ENCODE peak calls at places on chromosomes 1 and 21, in four cellular contexts. B is mesendoderm, H is IMR-90, P is H1. V is an unnamed sample.

GRCh38 chr1:4379451-4380175 is 274.8 kb upstream of the AJAP1 start:
- DNase-seq in B (no peak), H (no peak), P (no peak), V (no peak)

GRCh38 chr21:38171723-38172344 is 85.0 kb upstream of the KCNJ15 start:
- DNase-seq in H (peak; percentile 45), P (peak; percentile 63), B (peak; percentile 97), V (peak; percentile 81)

GRCh38 chr1:10788592-10789006 is 7.8 kb downstream of the CASZ1 start:
- DNase-seq in H (no peak), B (peak; percentile 51), P (no peak), V (peak; percentile 65)

GRCh38 chr21:40671721-40672120 is 175.2 kb downstream of the DSCAM start:
- DNase-seq in B (no peak), H (no peak), P (no peak), V (no peak)

GRCh38 chr1:55443175-55443933 is 228.2 kb upstream of the USP24 start:
- DNase-seq in B (no peak), P (no peak), H (peak; percentile 100), V (no peak)

GRCh38 chr1:21594935-21595897 is 73.9 kb downstream of the RAP1GAP start:
- DNase-seq in P (no peak), B (peak; percentile 72), H (peak; percentile 36), V (peak; percentile 78)

GRCh38 chr1:39381839-39382238 is 109.6 kb upstream of the BMP8A start:
- DNase-seq in B (no peak), H (peak; percentile 67), P (no peak), V (no peak)

GRCh38 chr1:53369034-53369750 is 41.3 kb upstream of the LRP8 start:
- DNase-seq in H (no peak), P (no peak), B (no peak), V (peak; percentile 20)

GRCh38 chr1:16967095-16967567 is 13.3 kb downstream of the MFAP2 start:
- DNase-seq in B (no peak), P (no peak), H (peak; percentile 74), V (no peak)

GRCh38 chr1:160400646-160401486 is 502 bp downstream of the VANGL2 start:
- DNase-seq in B (no peak), H (no peak), P (no peak), V (peak; percentile 45)

GRCh38 chr1:240169188-240169587 is 77.5 kb downstream of the FMN2 start:
- DNase-seq in H (peak; percentile 31), B (peak; percentile 33), P (no peak), V (no peak)

GRCh38 chr1:214228976-214229375 is 52.0 kb upstream of the SMYD2 start:
- DNase-seq in B (no peak), P (no peak), H (no peak), V (no peak)

GRCh38 chr1:205936846-205937707 is 6.2 kb downstream of the SLC26A9 start:
- DNase-seq in H (peak; percentile 68), P (no peak), B (peak; percentile 67), V (no peak)

GRCh38 chr1:2526824-2527552 is 592 bp upstream of the PANK4 start:
- DNase-seq in P (no peak), B (peak; percentile 52), H (peak; percentile 59), V (no peak)

GRCh38 chr1:168097921-168098528 is 38.7 kb downstream of the GPR161 start:
- DNase-seq in P (no peak), H (no peak), B (no peak), V (no peak)

GRCh38 chr21:44855572-44855971 is 17.9 kb downstream of the PTTG1IP start:
- DNase-seq in B (no peak), P (no peak), H (no peak), V (no peak)

GRCh38 chr1:207801819-207802218 is 50.0 kb downstream of the CD46 start:
- DNase-seq in P (no peak), H (no peak), B (no peak), V (no peak)

GRCh38 chr1:55196433-55197035 is 18.6 kb downstream of the USP24 start:
- DNase-seq in B (no peak), H (no peak), P (no peak), V (no peak)

GRCh38 chr1:207084701-207085180 is 3.9 kb upstream of the C4BPB start:
- DNase-seq in H (peak; percentile 61), B (peak; percentile 91), P (peak; percentile 27), V (peak; percentile 75)

GRCh38 chr1:246052603-246053002 is 454.5 kb downstream of the SMYD3 start:
- DNase-seq in H (no peak), P (no peak), B (no peak), V (no peak)

GRCh38 chr1:9942399-9942938 is 722 bp downstream of the LZIC start:
- DNase-seq in B (peak; percentile 66), P (no peak), H (peak; percentile 72), V (peak; percentile 29)

GRCh38 chr1:205493241-205494085 is 11.0 kb upstream of the CDK18 start:
- DNase-seq in B (peak; percentile 53), H (peak; percentile 56), P (no peak), V (no peak)

GRCh38 chr1:51236548-51237312 is 657 bp downstream of the RNF11 start:
- DNase-seq in P (no peak), B (peak; percentile 51), H (peak; percentile 39), V (peak; percentile 33)

GRCh38 chr1:50305808-50306207 is 117.4 kb downstream of the DMRTA2 start:
- DNase-seq in H (no peak), P (no peak), B (peak; percentile 71), V (no peak)

GRCh38 chr1:237393632-237394031 is 351.6 kb downstream of the RYR2 start:
- DNase-seq in H (no peak), P (no peak), B (no peak), V (no peak)

GRCh38 chr1:225915538-225915991 is 8.5 kb downstream of the PYCR2 start:
- DNase-seq in H (no peak), B (no peak), P (no peak), V (no peak)

GRCh38 chr1:230550428-230550827 is 91.9 kb upstream of the COG2 start:
- DNase-seq in B (no peak), P (no peak), H (no peak), V (no peak)

GRCh38 chr1:70945266-70945665 is 102.3 kb downstream of the PTGER3 start:
- DNase-seq in P (no peak), B (no peak), H (no peak), V (no peak)

GRCh38 chr1:159924025-159924790 is 1.1 kb downstream of the TAGLN2 start:
- DNase-seq in B (peak; percentile 92), H (peak; percentile 89), P (peak; percentile 58), V (peak; percentile 71)

GRCh38 chr1:54249798-54250497 is 50.0 kb downstream of the MRPL37 start:
- DNase-seq in B (peak; percentile 91), H (peak; percentile 54), P (no peak), V (peak; percentile 57)

GRCh38 chr1:8197493-8198282 is 120.2 kb upstream of the SLC45A1 start:
- DNase-seq in B (peak; percentile 72), H (peak; percentile 97), P (no peak), V (no peak)

GRCh38 chr1:79681382-79681781 is 674.9 kb upstream of the ADGRL4 start:
- DNase-seq in P (no peak), B (no peak), H (no peak), V (no peak)
- H4K5ac ChIP-seq in P (no peak overlapping the region), B (no peak overlapping the region), H (no peak overlapping the region), V (no peak overlapping the region)

GRCh38 chr1:26302733-26303405 is 3.6 kb downstream of the UBXN11 start:
- DNase-seq in B (peak; percentile 82), H (peak; percentile 88), P (no peak), V (no peak)

GRCh38 chr1:26305667-26306289 is 658 bp downstream of the UBXN11 start:
- DNase-seq in H (no peak), P (no peak), B (peak; percentile 51), V (no peak)

GRCh38 chr1:26306290-26307221 is at the start of gene UBXN11:
- DNase-seq in B (peak; percentile 99), P (peak; percentile 78), H (peak; percentile 94), V (peak; percentile 98)

DNA sequence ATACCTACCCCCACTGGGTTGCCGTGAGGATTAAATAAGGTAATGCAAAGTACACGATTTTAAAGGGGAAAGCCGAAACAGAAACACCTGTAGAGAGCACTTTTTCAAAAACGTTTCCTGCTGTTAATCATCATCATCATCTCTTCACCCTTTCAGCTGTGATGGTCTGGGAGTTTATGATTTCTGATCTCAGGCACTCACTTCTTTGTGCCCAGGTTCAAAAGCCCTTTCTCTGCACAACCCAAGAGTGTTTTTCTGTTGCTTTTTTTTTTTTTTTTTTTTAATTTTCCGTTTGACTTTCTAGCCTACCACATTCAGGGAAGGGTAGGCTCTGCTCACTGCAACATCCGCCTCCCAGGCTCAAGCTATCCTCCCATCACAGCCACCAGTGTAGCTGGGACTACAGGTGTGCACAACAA is 936 bp upstream of the UBXN11 start:
- DNase-seq in H (no peak), B (no peak), P (no peak), V (no peak)
- H4K5ac ChIP-seq in H (no peak overlapping the region), B (no peak overlapping the region), P (no peak overlapping the region), V (no peak overlapping the region)

GRCh38 chr1:94118013-94118412 is 2.9 kb downstream of the ABCA4 start:
- DNase-seq in P (no peak), B (no peak), H (no peak), V (no peak)
- H4K5ac ChIP-seq in P (no peak overlapping the region), B (no peak overlapping the region), H (no peak overlapping the region), V (no peak overlapping the region)

GRCh38 chr1:241503444-241503843 is 16.1 kb downstream of the FH start:
- DNase-seq in B (no peak), P (no peak), H (no peak), V (no peak)
- H4K5ac ChIP-seq in B (no peak overlapping the region), P (no peak overlapping the region), H (no peak overlapping the region), V (no peak overlapping the region)

DNA sequence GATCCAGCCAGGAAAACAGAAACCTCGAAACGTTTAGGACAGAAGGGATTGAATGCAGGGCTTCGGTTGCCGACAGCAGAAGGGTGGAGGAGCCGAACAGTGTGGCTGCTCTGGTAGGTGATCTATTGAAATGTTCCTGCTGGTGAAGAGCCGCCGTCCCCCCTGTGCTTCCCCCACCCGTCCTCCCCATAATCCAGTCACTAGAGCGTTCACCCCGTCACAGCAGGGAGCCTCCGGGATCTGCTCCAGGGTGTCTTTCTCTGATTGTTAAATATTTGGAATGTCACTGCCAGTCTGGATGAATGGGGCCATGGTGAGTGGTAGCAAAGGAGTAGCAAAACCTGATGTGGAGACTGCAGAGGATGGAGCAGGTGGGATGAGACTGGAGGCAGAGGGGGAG is 255.1 kb upstream of the CSF3R start:
- DNase-seq in B (peak; percentile 21), P (no peak), H (no peak), V (peak; percentile 15)
- H4K5ac ChIP-seq in B (no peak overlapping the region), P (no peak overlapping the region), H (no peak overlapping the region), V (no peak overlapping the region)

DNA sequence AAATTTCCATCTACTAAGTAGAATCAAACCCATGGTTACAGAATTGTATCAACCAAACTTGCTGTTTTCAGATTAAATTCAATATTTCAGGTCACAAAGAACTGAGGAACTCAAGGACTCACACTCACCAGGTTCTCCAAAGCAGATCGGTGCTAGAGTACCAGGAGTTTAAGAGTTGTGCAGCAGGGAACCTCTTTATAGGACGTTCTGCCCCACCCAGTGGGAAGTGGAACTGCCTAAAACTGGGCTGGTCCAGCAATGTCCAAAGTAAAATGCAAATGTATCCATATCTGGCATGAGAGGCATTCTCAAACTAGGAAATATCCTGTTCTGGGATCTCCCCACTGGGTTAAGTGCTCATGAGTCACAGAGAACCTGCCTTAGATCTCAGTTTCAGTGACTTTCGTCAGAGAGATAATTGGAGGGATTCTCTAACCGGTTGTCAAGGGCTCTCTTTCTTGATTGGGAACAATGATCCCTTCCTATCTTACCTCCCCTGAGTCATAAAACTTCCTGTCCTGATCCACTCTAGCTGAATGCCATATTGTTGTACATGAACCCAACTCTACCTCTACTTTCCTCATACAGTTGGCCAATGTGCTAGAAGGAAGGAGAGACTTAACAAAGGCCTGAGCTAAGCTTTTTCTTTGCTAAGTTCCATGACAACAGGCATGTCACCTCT is at the start of gene SPRR2D:
- DNase-seq in H (no peak), P (no peak), B (no peak), V (no peak)
- H4K5ac ChIP-seq in H (no peak within 1 kb of the TSS), P (no peak within 1 kb of the TSS), B (no peak within 1 kb of the TSS), V (no peak within 1 kb of the TSS)

GRCh38 chr1:1120096-1120495 is 4.2 kb upstream of the C1orf159 start:
- DNase-seq in P (no peak), H (no peak), B (no peak), V (no peak)
- H4K5ac ChIP-seq in P (no peak overlapping the region), H (no peak overlapping the region), B (no peak overlapping the region), V (no peak overlapping the region)

V was measured in H9.